ENCODE peak calls at places on chromosomes 5 and 9, in nine cellular contexts. One of them, this sample, is unnamed.

GRCh38 chr9:137825324-137825991 is 52.1 kb upstream of the CACNA1B start:
- DNase-seq in stimulated activated CD4-positive, alpha-beta T cell treated with anti-CD3 and anti-CD28 coated beads, Interleukin-2, amount 100 ng/mL, for 24 hours: no peak
- DNase-seq in SW480: no peak
- DNase-seq in activated naive CD4-positive, alpha-beta T cell treated with Interleukin-2 at 50 U/mL for 16 hours: no peak
- DNase-seq in amniotic stem cell: no peak
- DNase-seq in globus pallidus: no peak
- DNase-seq in neural progenitor cell: no peak
- DNase-seq in CD8-positive, alpha-beta memory T cell: no peak
- DNase-seq in foreskin fibroblast: no peak
- DNase-seq in this sample: no peak

GRCh38 chr5:133991171-133991910 is 13.4 kb downstream of the VDAC1 start:
- DNase-seq in neural progenitor cell: no peak
- DNase-seq in CD8-positive, alpha-beta memory T cell: no peak
- DNase-seq in stimulated activated CD4-positive, alpha-beta T cell treated with anti-CD3 and anti-CD28 coated beads, Interleukin-2, amount 100 ng/mL, for 24 hours: no peak
- DNase-seq in globus pallidus: no peak
- DNase-seq in amniotic stem cell: no peak
- DNase-seq in foreskin fibroblast: no peak
- DNase-seq in SW480: no peak
- DNase-seq in activated naive CD4-positive, alpha-beta T cell treated with Interleukin-2 at 50 U/mL for 16 hours: no peak
- DNase-seq in this sample: no peak

GRCh38 chr5:177336112-177336511 is 15.4 kb downstream of the LMAN2 start:
- DNase-seq in globus pallidus: no peak
- DNase-seq in stimulated activated CD4-positive, alpha-beta T cell treated with anti-CD3 and anti-CD28 coated beads, Interleukin-2, amount 100 ng/mL, for 24 hours: peak
- DNase-seq in activated naive CD4-positive, alpha-beta T cell treated with Interleukin-2 at 50 U/mL for 16 hours: no peak
- DNase-seq in neural progenitor cell: peak
- DNase-seq in amniotic stem cell: no peak
- DNase-seq in CD8-positive, alpha-beta memory T cell: no peak
- DNase-seq in SW480: peak
- DNase-seq in foreskin fibroblast: peak
- DNase-seq in this sample: no peak

GRCh38 chr5:152532714-152533113 is 127.6 kb upstream of the NMUR2 start:
- DNase-seq in SW480: peak
- DNase-seq in neural progenitor cell: peak
- DNase-seq in globus pallidus: peak
- DNase-seq in foreskin fibroblast: peak
- DNase-seq in amniotic stem cell: peak
- DNase-seq in stimulated activated CD4-positive, alpha-beta T cell treated with anti-CD3 and anti-CD28 coated beads, Interleukin-2, amount 100 ng/mL, for 24 hours: no peak
- DNase-seq in CD8-positive, alpha-beta memory T cell: no peak
- DNase-seq in activated naive CD4-positive, alpha-beta T cell treated with Interleukin-2 at 50 U/mL for 16 hours: no peak
- DNase-seq in this sample: no peak

GRCh38 chr9:136656795-136657611 is 5.7 kb upstream of the EGFL7 start:
- DNase-seq in neural progenitor cell: no peak
- DNase-seq in foreskin fibroblast: no peak
- DNase-seq in amniotic stem cell: no peak
- DNase-seq in globus pallidus: no peak
- DNase-seq in SW480: no peak
- DNase-seq in activated naive CD4-positive, alpha-beta T cell treated with Interleukin-2 at 50 U/mL for 16 hours: no peak
- DNase-seq in CD8-positive, alpha-beta memory T cell: no peak
- DNase-seq in stimulated activated CD4-positive, alpha-beta T cell treated with anti-CD3 and anti-CD28 coated beads, Interleukin-2, amount 100 ng/mL, for 24 hours: no peak
- DNase-seq in this sample: no peak

GRCh38 chr5:88955403-88955802 is 72.4 kb upstream of the MEF2C start:
- DNase-seq in foreskin fibroblast: no peak
- DNase-seq in globus pallidus: no peak
- DNase-seq in activated naive CD4-positive, alpha-beta T cell treated with Interleukin-2 at 50 U/mL for 16 hours: no peak
- DNase-seq in amniotic stem cell: no peak
- DNase-seq in CD8-positive, alpha-beta memory T cell: no peak
- DNase-seq in SW480: no peak
- DNase-seq in stimulated activated CD4-positive, alpha-beta T cell treated with anti-CD3 and anti-CD28 coated beads, Interleukin-2, amount 100 ng/mL, for 24 hours: no peak
- DNase-seq in neural progenitor cell: peak
- DNase-seq in this sample: no peak

GRCh38 chr5:40429258-40430111 is 250.2 kb upstream of the PTGER4 start:
- DNase-seq in stimulated activated CD4-positive, alpha-beta T cell treated with anti-CD3 and anti-CD28 coated beads, Interleukin-2, amount 100 ng/mL, for 24 hours: no peak
- DNase-seq in activated naive CD4-positive, alpha-beta T cell treated with Interleukin-2 at 50 U/mL for 16 hours: no peak
- DNase-seq in globus pallidus: peak
- DNase-seq in SW480: no peak
- DNase-seq in amniotic stem cell: no peak
- DNase-seq in CD8-positive, alpha-beta memory T cell: no peak
- DNase-seq in foreskin fibroblast: no peak
- DNase-seq in neural progenitor cell: no peak
- DNase-seq in this sample: no peak

GRCh38 chr5:78109891-78110324 is 184.6 kb downstream of the AP3B1 start:
- DNase-seq in amniotic stem cell: no peak
- DNase-seq in CD8-positive, alpha-beta memory T cell: no peak
- DNase-seq in SW480: no peak
- DNase-seq in foreskin fibroblast: no peak
- DNase-seq in stimulated activated CD4-positive, alpha-beta T cell treated with anti-CD3 and anti-CD28 coated beads, Interleukin-2, amount 100 ng/mL, for 24 hours: no peak
- DNase-seq in activated naive CD4-positive, alpha-beta T cell treated with Interleukin-2 at 50 U/mL for 16 hours: no peak
- DNase-seq in globus pallidus: no peak
- DNase-seq in neural progenitor cell: no peak
- DNase-seq in this sample: no peak

GRCh38 chr5:109857405-109858031 is 167.8 kb downstream of the MAN2A1 start:
- DNase-seq in activated naive CD4-positive, alpha-beta T cell treated with Interleukin-2 at 50 U/mL for 16 hours: peak
- DNase-seq in foreskin fibroblast: no peak
- DNase-seq in CD8-positive, alpha-beta memory T cell: peak
- DNase-seq in amniotic stem cell: no peak
- DNase-seq in globus pallidus: no peak
- DNase-seq in neural progenitor cell: no peak
- DNase-seq in SW480: no peak
- DNase-seq in stimulated activated CD4-positive, alpha-beta T cell treated with anti-CD3 and anti-CD28 coated beads, Interleukin-2, amount 100 ng/mL, for 24 hours: no peak
- DNase-seq in this sample: no peak

GRCh38 chr5:94621763-94622162 is 3.3 kb downstream of the SLF1 start:
- DNase-seq in amniotic stem cell: no peak
- DNase-seq in activated naive CD4-positive, alpha-beta T cell treated with Interleukin-2 at 50 U/mL for 16 hours: no peak
- DNase-seq in CD8-positive, alpha-beta memory T cell: no peak
- DNase-seq in foreskin fibroblast: no peak
- DNase-seq in SW480: no peak
- DNase-seq in stimulated activated CD4-positive, alpha-beta T cell treated with anti-CD3 and anti-CD28 coated beads, Interleukin-2, amount 100 ng/mL, for 24 hours: no peak
- DNase-seq in globus pallidus: no peak
- DNase-seq in neural progenitor cell: no peak
- DNase-seq in this sample: no peak

GRCh38 chr9:13351768-13352386 is 72.4 kb upstream of the MPDZ start:
- DNase-seq in neural progenitor cell: peak
- DNase-seq in stimulated activated CD4-positive, alpha-beta T cell treated with anti-CD3 and anti-CD28 coated beads, Interleukin-2, amount 100 ng/mL, for 24 hours: no peak
- DNase-seq in activated naive CD4-positive, alpha-beta T cell treated with Interleukin-2 at 50 U/mL for 16 hours: no peak
- DNase-seq in foreskin fibroblast: peak
- DNase-seq in amniotic stem cell: peak
- DNase-seq in globus pallidus: peak
- DNase-seq in CD8-positive, alpha-beta memory T cell: no peak
- DNase-seq in SW480: peak
- DNase-seq in this sample: no peak